ENCODE peak calls at places on chromosomes 11 and 22, in four cellular contexts. Z is esophagus squamous epithelium, X is HepG2, V is tibial artery. O is an unnamed sample.

GRCh38 chr11:87223816-87224215 is 186.1 kb downstream of the TMEM135 start:
- DNase-seq in Z (no peak), X (no peak), V (no peak), O (no peak)

GRCh38 chr11:36162909-36163434 is 126.3 kb downstream of the COMMD9 start:
- DNase-seq in Z (no peak), X (no peak), V (no peak), O (no peak)

GRCh38 chr11:116357769-116358544 is 414.8 kb downstream of the BUD13 start:
- DNase-seq in Z (no peak), X (no peak), V (no peak), O (peak; percentile 51)

GRCh38 chr11:108906329-108906728 is 241.5 kb downstream of the DDX10 start:
- DNase-seq in Z (no peak), X (peak; percentile 34), V (no peak), O (no peak)

GRCh38 chr22:33883961-33884808 is 36.1 kb downstream of the LARGE1 start:
- DNase-seq in Z (no peak), X (peak; percentile 15), V (no peak), O (no peak)

GRCh38 chr11:65491614-65492386 is 7.0 kb upstream of the MALAT1 start:
- DNase-seq in Z (no peak), X (no peak), V (peak; percentile 96), O (peak; percentile 94)

GRCh38 chr11:26677566-26677965 is 44.3 kb downstream of the SLC5A12 start:
- DNase-seq in Z (no peak), X (no peak), V (no peak), O (no peak)

GRCh38 chr11:46389450-46390330 is 1.9 kb downstream of the CHRM4 start:
- DNase-seq in Z (no peak), X (peak; percentile 61), V (no peak), O (peak; percentile 81)

GRCh38 chr11:65558002-65558784 is at the start of gene LTBP3:
- DNase-seq in Z (no peak), X (peak; percentile 68), V (peak; percentile 96), O (peak; percentile 91)

GRCh38 chr11:13316528-13316961 is 39.0 kb downstream of the BMAL1 start:
- DNase-seq in Z (no peak), X (no peak), V (peak; percentile 89), O (peak; percentile 87)

GRCh38 chr11:132444891-132445290 is 1074.5 kb downstream of the NTM start:
- DNase-seq in Z (no peak), X (no peak), V (no peak), O (no peak)

GRCh38 chr11:31780078-31780971 is 30.8 kb downstream of the PAX6 start:
- DNase-seq in Z (no peak), X (no peak), V (no peak), O (no peak)

GRCh38 chr11:72799441-72799840 is 5.6 kb upstream of the STARD10 start:
- DNase-seq in Z (no peak), X (no peak), V (no peak), O (no peak)

GRCh38 chr11:13143486-13144297 is 133.9 kb upstream of the BMAL1 start:
- DNase-seq in Z (no peak), X (no peak), V (no peak), O (no peak)

GRCh38 chr11:12539570-12539969 is 134.7 kb upstream of the TEAD1 start:
- DNase-seq in Z (no peak), X (no peak), V (peak; percentile 48), O (no peak)

GRCh38 chr11:38304926-38305325 is 1706.9 kb upstream of the RAG2 start:
- DNase-seq in Z (no peak), X (no peak), V (no peak), O (no peak)

GRCh38 chr11:63870351-63871197 is 31.7 kb downstream of the MARK2 start:
- DNase-seq in Z (no peak), X (no peak), V (no peak), O (no peak)

GRCh38 chr11:66569076-66569475 is 670 bp upstream of the CTSF start:
- DNase-seq in Z (no peak), X (no peak), V (no peak), O (no peak)

GRCh38 chr11:2442554-2442953 is 1.8 kb downstream of the TRPM5 start:
- DNase-seq in Z (no peak), X (no peak), V (no peak), O (no peak)

GRCh38 chr11:125625594-125626380 is 824 bp downstream of the CHEK1 start:
- DNase-seq in Z (peak; percentile 33), X (peak; percentile 82), V (peak; percentile 91), O (peak; percentile 93)

GRCh38 chr22:20771918-20772625 is 1.8 kb upstream of the SERPIND1 start:
- DNase-seq in Z (no peak), X (peak; percentile 70), V (no peak), O (no peak)

GRCh38 chr11:112694813-112695212 is 266.4 kb upstream of the NCAM1 start:
- DNase-seq in Z (no peak), X (no peak), V (no peak), O (no peak)

GRCh38 chr11:132718711-132719641 is 813.3 kb downstream of the OPCML start:
- DNase-seq in Z (no peak), X (no peak), V (no peak), O (no peak)

GRCh38 chr11:87463486-87464102 is 425.9 kb downstream of the TMEM135 start:
- DNase-seq in Z (no peak), X (peak; percentile 38), V (no peak), O (no peak)

GRCh38 chr22:22770280-22770871 is 117.2 kb upstream of the IGLL5 start:
- DNase-seq in Z (no peak), X (peak; percentile 30), V (peak; percentile 38), O (no peak)

GRCh38 chr22:45969801-45970464 is 7.0 kb downstream of the WNT7B start:
- DNase-seq in Z (no peak), X (no peak), V (no peak), O (no peak)

GRCh38 chr11:119061256-119061655 is 4.3 kb upstream of the HYOU1 start:
- DNase-seq in Z (no peak), X (no peak), V (no peak), O (no peak)

GRCh38 chr11:95714853-95715776 is 74.5 kb downstream of the FAM76B start:
- DNase-seq in Z (no peak), X (no peak), V (no peak), O (no peak)

GRCh38 chr11:58832246-58832645 is 12.3 kb downstream of the GLYATL2 start:
- DNase-seq in Z (no peak), X (no peak), V (no peak), O (no peak)

GRCh38 chr11:110093407-110094297 is 460 bp downstream of the ZC3H12C start:
- DNase-seq in Z (no peak), X (peak; percentile 11), V (peak; percentile 77), O (peak; percentile 87)

GRCh38 chr11:66600219-66600923 is 7.4 kb downstream of the CCS start:
- DNase-seq in Z (no peak), X (no peak), V (no peak), O (no peak)

GRCh38 chr11:116578971-116579687 is 193.7 kb downstream of the BUD13 start:
- DNase-seq in Z (no peak), X (peak; percentile 23), V (no peak), O (no peak)

GRCh38 chr11:67457453-67457852 is 2.3 kb downstream of the CABP4 start:
- DNase-seq in Z (no peak), X (no peak), V (no peak), O (no peak)

GRCh38 chr11:6520265-6520664 is 23.2 kb downstream of the DNHD1 start:
- DNase-seq in Z (no peak), X (no peak), V (no peak), O (no peak)

GRCh38 chr11:119572481-119573424 is 149.8 kb upstream of the THY1 start:
- DNase-seq in Z (no peak), X (no peak), V (no peak), O (no peak)

GRCh38 chr11:22449441-22449840 is 111.3 kb downstream of the SLC17A6 start:
- DNase-seq in Z (no peak), X (no peak), V (no peak), O (no peak)

GRCh38 chr22:49590381-49590780 is 237.3 kb downstream of the BRD1 start:
- DNase-seq in Z (no peak), X (no peak), V (no peak), O (peak; percentile 57)
- H3K9me3 ChIP-seq in Z (peaks cover 10% of the 10 kb centered on the region), X (no peaks in the 10 kb centered on the region), V (no peaks in the 10 kb centered on the region), O (peaks cover 9% of the 10 kb centered on the region)

DNA sequence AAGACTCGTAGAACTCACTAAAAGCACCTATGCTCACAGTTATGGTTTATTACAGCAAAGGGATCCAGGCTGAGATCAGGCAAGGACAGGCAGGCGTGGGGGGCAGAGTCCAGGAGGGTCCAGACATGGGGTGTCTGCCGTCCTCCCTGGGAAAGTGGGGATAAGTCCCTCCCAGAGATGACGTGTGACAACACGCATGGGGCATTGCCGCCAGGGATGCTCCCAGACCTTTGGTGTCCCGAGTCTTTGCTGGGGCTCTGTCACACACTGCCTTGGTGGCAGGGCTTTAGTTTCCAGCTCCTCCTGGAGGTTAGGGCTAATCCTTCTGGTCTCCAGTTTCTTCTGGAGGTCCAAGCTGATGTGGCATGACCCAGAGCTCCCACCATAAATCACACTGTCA is 226.7 kb downstream of the CTTN start:
- DNase-seq in Z (no peak), X (no peak), V (no peak), O (no peak)
- H3K4me3 ChIP-seq in Z (no peak overlapping the region), X (no peak overlapping the region), V (no peak overlapping the region), O (no peak overlapping the region)

DNA sequence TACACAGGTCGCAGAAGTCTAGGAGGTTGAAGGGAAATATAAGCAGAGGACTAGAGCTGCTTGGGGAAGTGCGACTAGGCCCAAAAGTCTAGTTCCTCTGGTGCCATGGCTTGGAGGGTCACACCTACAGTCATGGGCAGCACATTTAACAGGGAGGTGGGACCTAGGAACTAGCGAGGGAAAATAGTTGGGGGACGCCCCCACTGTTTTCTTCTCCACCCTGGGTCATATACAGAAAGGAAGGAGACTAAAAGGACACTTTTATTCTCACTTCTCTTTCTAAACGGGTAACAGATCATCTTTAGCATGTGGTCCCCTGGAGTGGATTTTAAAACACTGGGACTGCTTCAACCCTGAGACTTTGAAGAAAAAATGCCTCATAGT is 16.6 kb downstream of the APIP start:
- DNase-seq in Z (no peak), X (no peak), V (no peak), O (no peak)
- H3K9me3 ChIP-seq in Z (peaks cover 25% of the 10 kb centered on the region), X (no peaks in the 10 kb centered on the region), V (no peaks in the 10 kb centered on the region), O (peaks cover 6% of the 10 kb centered on the region)

DNA sequence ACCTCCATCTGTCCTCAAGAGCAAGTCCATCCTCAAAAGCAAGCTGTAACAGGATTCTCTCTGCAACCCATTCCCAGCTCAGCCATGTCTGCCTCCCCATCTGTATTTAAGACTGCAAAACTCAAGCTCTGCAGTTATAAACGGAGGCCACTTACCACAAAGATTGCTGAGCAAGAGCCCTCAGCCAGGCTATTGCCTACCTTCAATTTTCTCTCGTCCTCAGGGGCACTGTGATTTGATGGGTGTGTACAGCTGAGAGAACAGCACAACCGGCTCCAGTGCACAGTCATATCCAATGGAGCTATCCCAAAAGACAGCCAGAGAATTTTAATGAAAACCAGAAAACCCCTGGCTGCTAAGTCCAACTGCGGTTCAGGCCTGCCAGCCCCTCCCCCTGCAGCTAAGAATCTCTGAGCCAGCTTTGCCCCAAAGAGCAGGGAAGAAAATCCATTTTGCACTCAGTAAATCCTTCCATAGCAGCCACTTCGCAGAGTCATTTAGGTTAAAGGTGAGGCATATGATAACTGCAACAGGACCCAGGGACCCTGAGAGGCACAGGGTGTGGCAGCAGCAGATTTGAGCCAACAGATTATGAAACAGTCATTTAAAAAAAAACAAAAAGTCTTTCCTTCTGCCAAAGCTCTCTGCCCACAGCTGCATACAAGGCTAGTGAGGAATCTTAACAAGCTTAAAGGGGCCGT is 37.6 kb downstream of the RAB30 start:
- DNase-seq in Z (no peak), X (no peak), V (peak; percentile 71), O (peak; percentile 61)
- H3K4me3 ChIP-seq in Z (peak overlapping the region; percentile 15), X (peak overlapping the region; percentile 27), V (peak overlapping the region; percentile 45), O (peak overlapping the region; percentile 11)

O was measured in aorta.